ENCODE peak calls at places on chromosomes 12 and 14, in nine cellular contexts. K is NCI-H345; P is activated B cell treated with CpG ODN at 0.5 μM for 24 hours; G is small intestine; I is naive thymus-derived CD4-positive, alpha-beta T cell; W is NCI-H2107; D is mesothelial cell of epicardium; E is stimulated activated CD8-positive, alpha-beta memory T cell treated with anti-CD3 and anti-CD28 coated beads, Interleukin-7, amount 100 ng/mL, for 1 hour; B is naive thymus-derived CD8-positive, alpha-beta T cell. O is an unnamed sample.

GRCh38 chr12:48925218-48925871 is at the start of gene FKBP11:
- DNase-seq in E (peak), I (peak), K (no peak), P (peak), B (peak), G (peak), W (no peak), D (peak), O (no peak)

GRCh38 chr14:68906439-68906838 is 72.7 kb downstream of the ACTN1 start:
- DNase-seq in P (no peak), I (no peak), D (no peak), K (no peak), G (no peak), B (no peak), W (no peak), E (no peak), O (no peak)

GRCh38 chr12:1474567-1475153 is 119.7 kb downstream of the FBXL14 start:
- DNase-seq in P (no peak), I (no peak), W (peak), K (peak), D (peak), G (no peak), B (no peak), E (no peak), O (no peak)

GRCh38 chr14:77125275-77126073 is 16.1 kb downstream of the ZDHHC22 start:
- DNase-seq in P (no peak), G (no peak), I (no peak), D (no peak), E (no peak), B (no peak), K (no peak), W (no peak), O (no peak)

GRCh38 chr12:60926256-60926655 is 1330.4 kb downstream of the SLC16A7 start:
- DNase-seq in B (no peak), W (no peak), G (no peak), D (no peak), I (no peak), E (no peak), P (no peak), K (no peak), O (no peak)

GRCh38 chr12:83805137-83805818 is 1107.3 kb downstream of the SLC6A15 start:
- DNase-seq in P (no peak), B (no peak), I (no peak), E (no peak), G (no peak), D (no peak), W (no peak), K (no peak), O (no peak)

GRCh38 chr14:48703728-48704467 is 882.3 kb downstream of the RPS29 start:
- DNase-seq in D (no peak), B (no peak), G (no peak), I (no peak), P (no peak), W (no peak), K (peak), E (no peak), O (no peak)

GRCh38 chr14:100142073-100143040 is 17.1 kb downstream of the DEGS2 start:
- DNase-seq in D (peak), W (no peak), E (no peak), B (no peak), K (no peak), G (peak), I (no peak), P (no peak), O (peak)

GRCh38 chr12:132217371-132217770 is 73.1 kb downstream of the NOC4L start:
- DNase-seq in W (no peak), D (no peak), P (no peak), E (no peak), G (no peak), K (no peak), B (no peak), I (no peak), O (no peak)

GRCh38 chr12:115455268-115455681 is 771.3 kb upstream of the TBX3 start:
- DNase-seq in W (no peak), B (no peak), K (no peak), I (no peak), G (peak), E (no peak), P (no peak), D (no peak), O (no peak)

GRCh38 chr14:42269234-42269633 is 662.6 kb downstream of the LRFN5 start:
- DNase-seq in G (no peak), P (no peak), B (no peak), I (no peak), E (no peak), D (no peak), W (no peak), K (no peak), O (no peak)

GRCh38 chr14:103880334-103880985 is 33.1 kb upstream of the PPP1R13B start:
- DNase-seq in E (no peak), P (no peak), D (no peak), B (peak), G (no peak), W (peak), K (no peak), I (peak), O (peak)

GRCh38 chr12:66103011-66103913 is 27.3 kb downstream of the LLPH start:
- DNase-seq in I (no peak), G (no peak), W (no peak), P (no peak), B (no peak), E (no peak), D (no peak), K (no peak), O (no peak)

GRCh38 chr14:73771848-73772705 is 57.9 kb upstream of the PNMA1 start:
- DNase-seq in E (peak), P (peak), W (no peak), G (peak), D (peak), B (peak), K (peak), I (peak), O (peak)

GRCh38 chr12:62190921-62191746 is 69.1 kb upstream of the USP15 start:
- DNase-seq in I (no peak), G (no peak), K (no peak), E (no peak), D (peak), W (no peak), B (peak), P (peak), O (no peak)

GRCh38 chr12:89166525-89166934 is 185.8 kb downstream of the DUSP6 start:
- DNase-seq in E (no peak), I (no peak), B (no peak), G (no peak), P (no peak), K (no peak), D (no peak), W (no peak), O (no peak)

GRCh38 chr12:6963741-6964446 is 6.6 kb downstream of the PHB2 start:
- DNase-seq in W (no peak), K (peak), P (no peak), B (no peak), I (no peak), E (no peak), D (no peak), G (peak), O (no peak)

GRCh38 chr12:122974274-122974891 is 661 bp upstream of the OGFOD2 start:
- DNase-seq in D (peak), P (peak), G (peak), I (peak), B (peak), K (peak), W (peak), E (peak), O (peak)

GRCh38 chr14:26761532-26761931 is 163.7 kb upstream of the NOVA1 start:
- DNase-seq in G (no peak), P (no peak), B (no peak), K (no peak), E (no peak), W (no peak), D (no peak), I (no peak), O (no peak)

GRCh38 chr12:15880721-15881120 is 1.5 kb upstream of the STRAP start:
- DNase-seq in E (no peak), P (no peak), B (no peak), I (no peak), K (peak), G (no peak), W (no peak), D (no peak), O (no peak)

GRCh38 chr12:112381421-112381897 is 772 bp downstream of the HECTD4 start:
- DNase-seq in D (peak), P (no peak), K (peak), G (peak), E (no peak), I (peak), B (peak), W (no peak), O (peak)

GRCh38 chr12:122060069-122060468 is 18.5 kb upstream of the MLXIP start:
- DNase-seq in P (no peak), K (no peak), E (no peak), G (no peak), B (no peak), I (no peak), D (no peak), W (no peak), O (no peak)

GRCh38 chr12:47205532-47206449 is 126.0 kb upstream of the AMIGO2 start:
- DNase-seq in K (no peak), I (peak), B (no peak), G (no peak), E (no peak), P (no peak), W (no peak), D (no peak), O (no peak)

GRCh38 chr12:30013051-30013450 is 229.3 kb upstream of the TMTC1 start:
- DNase-seq in I (no peak), E (no peak), P (no peak), G (no peak), D (no peak), W (no peak), B (no peak), K (no peak), O (no peak)

GRCh38 chr14:62117010-62117717 is 354.9 kb downstream of the SNAPC1 start:
- DNase-seq in W (peak), E (peak), I (peak), K (peak), D (peak), B (peak), G (peak), P (peak), O (peak)

GRCh38 chr14:20435454-20436362 is at the start of gene KLHL33:
- DNase-seq in E (no peak), D (no peak), B (no peak), W (peak), I (no peak), K (no peak), G (no peak), P (no peak), O (no peak)